ENCODE peak calls at places on chromosome 13, in nine cellular contexts. U, E, I, Y, G, S, R, P and O are unnamed samples.
A peak's percentile ranks its signal among the peaks of the same experiment; 100 is the strongest.

GRCh38 chr13:45781553-45782326 is 69.8 kb downstream of the SIAH3 start:
- DNase-seq in E (peak; percentile 44), U (no peak), S (no peak), P (peak; percentile 12), Y (no peak), I (peak; percentile 5), R (peak; percentile 69), G (no peak), O (no peak)

GRCh38 chr13:41568990-41569387 is 111.6 kb downstream of the RGCC start:
- DNase-seq in U (no peak), I (peak; percentile 64), S (no peak), R (no peak), E (no peak), Y (no peak), P (no peak), G (no peak), O (no peak)

GRCh38 chr13:30844548-30845296 is 61.3 kb upstream of the MEDAG start:
- DNase-seq in Y (no peak), P (no peak), R (no peak), G (no peak), E (no peak), I (no peak), S (no peak), U (no peak), O (no peak)

GRCh38 chr13:50161052-50161451 is 145.8 kb downstream of the KCNRG start:
- DNase-seq in S (no peak), Y (no peak), E (no peak), U (no peak), R (no peak), P (no peak), G (no peak), I (peak; percentile 58), O (no peak)

GRCh38 chr13:71320452-71320851 is 546.6 kb downstream of the DACH1 start:
- DNase-seq in Y (no peak), E (peak; percentile 20), G (no peak), I (peak; percentile 0), U (peak; percentile 23), R (no peak), S (no peak), P (no peak), O (peak; percentile 55)

GRCh38 chr13:26698392-26699196 is 62.0 kb downstream of the GPR12 start:
- DNase-seq in E (peak; percentile 79), U (peak; percentile 62), S (peak; percentile 15), R (peak; percentile 91), P (peak; percentile 91), Y (peak; percentile 81), I (peak; percentile 92), G (peak; percentile 83), O (peak; percentile 78)

GRCh38 chr13:61414686-61415664 is 674 bp downstream of the PCDH20 start:
- DNase-seq in S (no peak), P (no peak), U (peak; percentile 56), G (peak; percentile 75), R (peak; percentile 61), E (peak; percentile 82), Y (no peak), I (no peak), O (peak; percentile 32)

GRCh38 chr13:71801781-71802180 is 65.2 kb downstream of the DACH1 start:
- DNase-seq in U (no peak), R (no peak), P (no peak), E (no peak), I (no peak), S (no peak), G (peak; percentile 49), Y (no peak), O (no peak)

GRCh38 chr13:67094078-67094477 is 136.1 kb downstream of the PCDH9 start:
- DNase-seq in U (no peak), I (no peak), Y (no peak), R (no peak), S (no peak), E (no peak), P (no peak), G (no peak), O (no peak)

GRCh38 chr13:72199640-72200039 is 332.6 kb upstream of the DACH1 start:
- DNase-seq in S (no peak), E (no peak), G (no peak), P (no peak), I (no peak), U (no peak), R (no peak), Y (no peak), O (no peak)

GRCh38 chr13:49683489-49683888 is 7.8 kb downstream of the EBPL start:
- DNase-seq in S (no peak), R (no peak), I (no peak), Y (no peak), U (no peak), G (no peak), E (no peak), P (no peak), O (no peak)

GRCh38 chr13:73273737-73274136 is 214.9 kb downstream of the KLF5 start:
- DNase-seq in G (no peak), S (no peak), I (peak; percentile 73), P (no peak), U (no peak), E (no peak), R (no peak), Y (no peak), O (no peak)

GRCh38 chr13:95438297-95438696 is 114.2 kb upstream of the CLDN10 start:
- DNase-seq in P (no peak), E (no peak), Y (no peak), U (no peak), R (no peak), G (no peak), I (no peak), S (no peak), O (no peak)

GRCh38 chr13:63107163-63107935 is 1691.7 kb upstream of the PCDH20 start:
- DNase-seq in I (no peak), S (no peak), P (no peak), U (no peak), Y (no peak), E (no peak), G (no peak), R (no peak), O (no peak)

GRCh38 chr13:27968316-27969072 is 621 bp downstream of the CDX2 start:
- DNase-seq in G (no peak), U (no peak), S (no peak), E (peak; percentile 21), Y (no peak), R (no peak), I (no peak), P (no peak), O (peak; percentile 71)

GRCh38 chr13:40697711-40698110 is 31.3 kb upstream of the FOXO1 start:
- DNase-seq in Y (no peak), S (no peak), P (no peak), R (no peak), E (no peak), U (no peak), G (no peak), I (no peak), O (no peak)

GRCh38 chr13:50209646-50210045 is 194.4 kb downstream of the KCNRG start:
- DNase-seq in R (no peak), U (no peak), E (no peak), P (no peak), Y (no peak), S (no peak), G (no peak), I (no peak), O (no peak)

GRCh38 chr13:32585625-32586021 is 629 bp upstream of the PDS5B start:
- DNase-seq in I (no peak), U (no peak), S (no peak), E (peak; percentile 23), G (peak; percentile 26), R (no peak), Y (no peak), P (peak; percentile 40), O (peak; percentile 28)

GRCh38 chr13:27960362-27961226 is 8.5 kb downstream of the CDX2 start:
- DNase-seq in P (no peak), S (no peak), Y (no peak), E (peak; percentile 91), R (no peak), I (peak; percentile 55), G (no peak), U (no peak), O (peak; percentile 96)

GRCh38 chr13:79407349-79407979 is 1.4 kb upstream of the RBM26 start:
- DNase-seq in Y (no peak), P (no peak), S (no peak), E (no peak), G (no peak), U (no peak), R (no peak), I (no peak), O (no peak)

DNA sequence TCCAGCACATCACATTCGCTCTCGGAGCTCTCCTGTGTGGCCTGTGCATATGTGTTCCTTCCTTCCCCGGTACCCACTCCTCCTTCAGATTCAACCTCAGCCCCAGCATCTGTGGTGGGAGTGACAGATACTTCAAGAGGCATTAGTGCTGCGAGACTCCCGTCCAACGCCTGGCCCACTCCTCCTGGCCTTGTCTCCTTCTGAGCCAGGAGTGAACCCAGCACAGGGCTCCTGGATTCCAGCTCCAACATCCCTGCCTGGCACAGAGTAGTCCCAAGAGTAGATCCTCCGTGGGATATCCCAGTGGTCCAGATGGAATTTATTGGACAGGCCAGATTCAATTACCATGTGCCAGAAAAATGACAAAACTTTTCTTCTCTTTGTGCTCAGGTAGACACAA is 55.9 kb downstream of the SACS start:
- DNase-seq in Y (no peak), G (no peak), R (no peak), I (no peak), P (no peak), E (no peak), S (no peak), U (no peak), O (no peak)
- H3K4me1 ChIP-seq in Y (no peaks in the 10 kb centered on the region), G (peaks cover 5% of the 10 kb centered on the region), R (no peaks in the 10 kb centered on the region), I (peaks cover 57% of the 10 kb centered on the region), P (peaks cover 7% of the 10 kb centered on the region), E (no peaks in the 10 kb centered on the region), S (no peaks in the 10 kb centered on the region), U (peaks cover 2% of the 10 kb centered on the region), O (peaks cover 12% of the 10 kb centered on the region)

GRCh38 chr13:36673352-36673751 is 468 bp upstream of the SERTM1 start:
- DNase-seq in U (no peak), E (no peak), S (no peak), Y (no peak), P (no peak), R (no peak), I (no peak), G (no peak), O (no peak)
- H3K27me3 ChIP-seq in U (peaks cover 38% of the 10 kb centered on the region), E (peaks cover 17% of the 10 kb centered on the region), S (no peaks in the 10 kb centered on the region), Y (peaks cover 28% of the 10 kb centered on the region), P (no peaks in the 10 kb centered on the region), R (peaks cover 25% of the 10 kb centered on the region), I (peaks cover 35% of the 10 kb centered on the region), G (peaks cover 29% of the 10 kb centered on the region), O (no peaks in the 10 kb centered on the region)

GRCh38 chr13:52033039-52033438 is 8.5 kb downstream of the UTP14C start:
- DNase-seq in S (no peak), U (no peak), I (no peak), Y (no peak), G (no peak), P (no peak), E (no peak), R (no peak), O (no peak)
- H3K4me3 ChIP-seq in S (no peak overlapping the region), U (no peak overlapping the region), I (no peak overlapping the region), Y (no peak overlapping the region), G (no peak overlapping the region), P (no peak overlapping the region), E (no peak overlapping the region), R (no peak overlapping the region), O (no peak overlapping the region)

DNA sequence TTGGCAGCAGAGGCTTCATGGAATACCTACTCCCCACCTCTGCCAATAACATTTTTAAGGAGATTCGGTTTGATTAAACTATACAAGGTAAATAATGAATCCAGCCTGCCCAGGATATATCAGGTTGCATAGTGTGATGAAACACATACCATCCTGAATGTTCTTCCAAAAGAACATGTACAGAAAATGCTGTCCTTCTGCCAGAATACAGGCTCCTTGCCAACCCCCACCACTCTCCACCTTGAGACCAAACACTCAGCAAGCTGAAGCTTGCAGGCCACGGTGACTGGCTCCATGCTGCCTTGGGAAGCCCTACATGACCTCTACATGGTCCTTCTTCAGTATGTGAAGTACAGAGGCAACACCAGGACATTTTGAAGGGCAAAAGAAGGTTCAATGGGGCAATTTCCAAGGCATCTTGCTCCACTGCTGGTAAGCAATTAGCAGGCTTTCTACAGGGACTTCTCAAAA is 62.6 kb upstream of the SERP2 start:
- DNase-seq in I (peak; percentile 13), G (no peak), R (peak; percentile 85), S (no peak), U (no peak), P (no peak), E (no peak), Y (no peak), O (no peak)
- H3K4me1 ChIP-seq in I (peaks cover 31% of the 10 kb centered on the region), G (peaks cover 4% of the 10 kb centered on the region), R (no peaks in the 10 kb centered on the region), S (peaks cover 20% of the 10 kb centered on the region), U (no peaks in the 10 kb centered on the region), P (peaks cover 8% of the 10 kb centered on the region), E (peaks cover 8% of the 10 kb centered on the region), Y (no peaks in the 10 kb centered on the region), O (peaks cover 6% of the 10 kb centered on the region)